ENCODE peak calls at places on chromosomes 1 and 21, in ten cellular contexts. One of them, this sample, is unnamed.

GRCh38 chr1:112905420-112906154 is 50.4 kb downstream of the SLC16A1 start:
- DNase-seq in fibroblast of pulmonary artery: peak
- DNase-seq in ovary: peak
- DNase-seq in pancreas: peak
- DNase-seq in colonic mucosa: peak
- DNase-seq in lung: peak
- DNase-seq in heart left ventricle: peak
- DNase-seq in SK-N-SH: no peak
- DNase-seq in CD8-positive, alpha-beta T cell: no peak
- DNase-seq in left ventricle myocardium inferior: no peak
- DNase-seq in this sample: peak

GRCh38 chr1:55055951-55056631 is 16.7 kb downstream of the PCSK9 start:
- DNase-seq in fibroblast of pulmonary artery: no peak
- DNase-seq in ovary: no peak
- DNase-seq in pancreas: no peak
- DNase-seq in colonic mucosa: no peak
- DNase-seq in lung: no peak
- DNase-seq in heart left ventricle: no peak
- DNase-seq in SK-N-SH: no peak
- DNase-seq in CD8-positive, alpha-beta T cell: no peak
- DNase-seq in left ventricle myocardium inferior: no peak
- DNase-seq in this sample: no peak

GRCh38 chr1:6037338-6037762 is 8.3 kb upstream of the KCNAB2 start:
- DNase-seq in fibroblast of pulmonary artery: peak
- DNase-seq in ovary: no peak
- DNase-seq in pancreas: no peak
- DNase-seq in colonic mucosa: no peak
- DNase-seq in lung: no peak
- DNase-seq in heart left ventricle: no peak
- DNase-seq in SK-N-SH: peak
- DNase-seq in CD8-positive, alpha-beta T cell: peak
- DNase-seq in left ventricle myocardium inferior: no peak
- DNase-seq in this sample: peak

GRCh38 chr1:2354511-2355407 is 36.6 kb downstream of the MORN1 start:
- DNase-seq in fibroblast of pulmonary artery: no peak
- DNase-seq in ovary: no peak
- DNase-seq in pancreas: no peak
- DNase-seq in colonic mucosa: no peak
- DNase-seq in lung: no peak
- DNase-seq in heart left ventricle: no peak
- DNase-seq in SK-N-SH: no peak
- DNase-seq in CD8-positive, alpha-beta T cell: no peak
- DNase-seq in left ventricle myocardium inferior: no peak
- DNase-seq in this sample: no peak

GRCh38 chr1:162756523-162756922 is 34.0 kb upstream of the HSD17B7 start:
- DNase-seq in fibroblast of pulmonary artery: no peak
- DNase-seq in ovary: no peak
- DNase-seq in pancreas: no peak
- DNase-seq in colonic mucosa: no peak
- DNase-seq in lung: no peak
- DNase-seq in heart left ventricle: no peak
- DNase-seq in SK-N-SH: no peak
- DNase-seq in CD8-positive, alpha-beta T cell: no peak
- DNase-seq in left ventricle myocardium inferior: no peak
- DNase-seq in this sample: peak

GRCh38 chr1:19042675-19043578 is 86.5 kb upstream of the IFFO2 start:
- DNase-seq in fibroblast of pulmonary artery: no peak
- DNase-seq in ovary: no peak
- DNase-seq in pancreas: peak
- DNase-seq in colonic mucosa: no peak
- DNase-seq in lung: no peak
- DNase-seq in heart left ventricle: no peak
- DNase-seq in SK-N-SH: peak
- DNase-seq in CD8-positive, alpha-beta T cell: no peak
- DNase-seq in left ventricle myocardium inferior: no peak
- DNase-seq in this sample: no peak

GRCh38 chr1:183227382-183227781 is 41.3 kb downstream of the LAMC2 start:
- DNase-seq in fibroblast of pulmonary artery: no peak
- DNase-seq in ovary: no peak
- DNase-seq in pancreas: no peak
- DNase-seq in colonic mucosa: no peak
- DNase-seq in lung: no peak
- DNase-seq in heart left ventricle: no peak
- DNase-seq in SK-N-SH: no peak
- DNase-seq in CD8-positive, alpha-beta T cell: no peak
- DNase-seq in left ventricle myocardium inferior: no peak
- DNase-seq in this sample: no peak

GRCh38 chr1:226624526-226624925 is 76.0 kb downstream of the STUM start:
- DNase-seq in fibroblast of pulmonary artery: no peak
- DNase-seq in ovary: peak
- DNase-seq in pancreas: no peak
- DNase-seq in colonic mucosa: no peak
- DNase-seq in lung: no peak
- DNase-seq in heart left ventricle: no peak
- DNase-seq in SK-N-SH: no peak
- DNase-seq in CD8-positive, alpha-beta T cell: no peak
- DNase-seq in left ventricle myocardium inferior: no peak
- DNase-seq in this sample: peak

GRCh38 chr1:19067187-19067911 is 110.9 kb upstream of the IFFO2 start:
- DNase-seq in fibroblast of pulmonary artery: no peak
- DNase-seq in ovary: no peak
- DNase-seq in pancreas: peak
- DNase-seq in colonic mucosa: peak
- DNase-seq in lung: no peak
- DNase-seq in heart left ventricle: no peak
- DNase-seq in SK-N-SH: peak
- DNase-seq in CD8-positive, alpha-beta T cell: no peak
- DNase-seq in left ventricle myocardium inferior: no peak
- DNase-seq in this sample: no peak

GRCh38 chr1:110130989-110131388 is 18.7 kb downstream of the UBL4B start:
- DNase-seq in fibroblast of pulmonary artery: no peak
- DNase-seq in ovary: no peak
- DNase-seq in pancreas: no peak
- DNase-seq in colonic mucosa: no peak
- DNase-seq in lung: no peak
- DNase-seq in heart left ventricle: no peak
- DNase-seq in SK-N-SH: no peak
- DNase-seq in CD8-positive, alpha-beta T cell: no peak
- DNase-seq in left ventricle myocardium inferior: no peak
- DNase-seq in this sample: no peak

GRCh38 chr1:236819856-236820255 is 24.8 kb downstream of the MTR start:
- DNase-seq in fibroblast of pulmonary artery: no peak
- DNase-seq in ovary: no peak
- DNase-seq in pancreas: no peak
- DNase-seq in colonic mucosa: no peak
- DNase-seq in lung: no peak
- DNase-seq in heart left ventricle: no peak
- DNase-seq in SK-N-SH: no peak
- DNase-seq in CD8-positive, alpha-beta T cell: no peak
- DNase-seq in left ventricle myocardium inferior: no peak
- DNase-seq in this sample: no peak

GRCh38 chr1:27886744-27887143 is 14.4 kb downstream of the THEMIS2 start:
- DNase-seq in fibroblast of pulmonary artery: no peak
- DNase-seq in ovary: no peak
- DNase-seq in pancreas: no peak
- DNase-seq in colonic mucosa: no peak
- DNase-seq in lung: no peak
- DNase-seq in heart left ventricle: no peak
- DNase-seq in SK-N-SH: no peak
- DNase-seq in CD8-positive, alpha-beta T cell: no peak
- DNase-seq in left ventricle myocardium inferior: no peak
- DNase-seq in this sample: no peak
- H3K4me3 ChIP-seq in fibroblast of pulmonary artery: no peak
- H3K4me3 ChIP-seq in ovary: no peak
- H3K4me3 ChIP-seq in pancreas: no peak
- H3K4me3 ChIP-seq in colonic mucosa: no peak
- H3K4me3 ChIP-seq in lung: no peak
- H3K4me3 ChIP-seq in heart left ventricle: no peak
- H3K4me3 ChIP-seq in SK-N-SH: no peak
- H3K4me3 ChIP-seq in CD8-positive, alpha-beta T cell: no peak
- H3K4me3 ChIP-seq in left ventricle myocardium inferior: no peak
- H3K4me3 ChIP-seq in this sample: no peak

DNA sequence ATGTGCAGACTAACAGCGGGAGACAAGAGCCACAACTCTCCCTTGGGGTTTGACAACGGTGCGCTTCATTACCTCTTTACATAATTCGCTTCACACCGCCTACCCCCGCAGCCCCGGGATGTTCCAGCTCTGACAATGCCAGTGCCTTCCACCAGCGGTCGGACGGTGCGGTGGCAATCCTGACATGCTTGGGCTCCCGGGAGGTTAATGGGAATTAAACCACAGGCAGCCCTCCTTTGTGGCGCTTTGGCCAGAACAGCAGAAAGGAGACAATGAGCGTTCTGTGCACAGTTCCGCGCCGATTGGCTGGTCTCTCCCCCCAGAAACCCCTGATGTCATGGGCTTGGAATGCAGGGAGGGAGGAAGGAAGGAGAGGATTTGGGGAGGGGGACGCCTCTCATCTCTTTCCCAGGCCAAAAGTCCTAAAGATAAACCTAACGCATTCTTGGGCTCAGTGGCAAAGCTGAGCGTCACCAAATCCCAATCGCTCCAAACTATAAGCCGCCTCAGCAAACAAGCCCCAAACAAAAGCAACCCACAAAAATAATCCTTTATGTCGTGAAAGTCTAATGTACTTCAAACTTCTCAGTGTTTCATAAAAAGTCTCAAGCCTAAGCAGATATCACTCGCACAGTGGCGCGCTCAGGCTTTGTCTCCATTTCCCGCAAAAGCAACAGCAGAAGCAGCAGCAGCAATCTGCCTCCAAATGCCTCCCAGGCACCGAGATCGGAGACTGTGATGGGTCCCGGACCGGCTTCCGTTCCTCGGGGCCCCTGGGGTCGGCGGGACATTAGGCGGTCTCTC is 1.1 kb downstream of the CNN3 start:
- DNase-seq in fibroblast of pulmonary artery: peak
- DNase-seq in ovary: peak
- DNase-seq in pancreas: peak
- DNase-seq in colonic mucosa: peak
- DNase-seq in lung: peak
- DNase-seq in heart left ventricle: peak
- DNase-seq in SK-N-SH: peak
- DNase-seq in CD8-positive, alpha-beta T cell: peak
- DNase-seq in left ventricle myocardium inferior: peak
- DNase-seq in this sample: peak
- H3K4me3 ChIP-seq in fibroblast of pulmonary artery: peak
- H3K4me3 ChIP-seq in ovary: peak
- H3K4me3 ChIP-seq in pancreas: peak
- H3K4me3 ChIP-seq in colonic mucosa: peak
- H3K4me3 ChIP-seq in lung: peak
- H3K4me3 ChIP-seq in heart left ventricle: peak
- H3K4me3 ChIP-seq in SK-N-SH: peak
- H3K4me3 ChIP-seq in CD8-positive, alpha-beta T cell: peak
- H3K4me3 ChIP-seq in left ventricle myocardium inferior: peak
- H3K4me3 ChIP-seq in this sample: peak

GRCh38 chr1:220043646-220044045 is 2.7 kb downstream of the EPRS1 start:
- DNase-seq in fibroblast of pulmonary artery: no peak
- DNase-seq in ovary: no peak
- DNase-seq in pancreas: no peak
- DNase-seq in colonic mucosa: no peak
- DNase-seq in lung: no peak
- DNase-seq in heart left ventricle: no peak
- DNase-seq in SK-N-SH: no peak
- DNase-seq in CD8-positive, alpha-beta T cell: no peak
- DNase-seq in left ventricle myocardium inferior: no peak
- DNase-seq in this sample: no peak

GRCh38 chr1:220046052-220046930 is at the start of gene EPRS1:
- DNase-seq in fibroblast of pulmonary artery: peak
- DNase-seq in ovary: peak
- DNase-seq in pancreas: peak
- DNase-seq in colonic mucosa: peak
- DNase-seq in lung: peak
- DNase-seq in heart left ventricle: peak
- DNase-seq in SK-N-SH: peak
- DNase-seq in CD8-positive, alpha-beta T cell: peak
- DNase-seq in left ventricle myocardium inferior: peak
- DNase-seq in this sample: peak

GRCh38 chr1:220040028-220040596 is 6.2 kb downstream of the EPRS1 start:
- DNase-seq in fibroblast of pulmonary artery: no peak
- DNase-seq in ovary: no peak
- DNase-seq in pancreas: no peak
- DNase-seq in colonic mucosa: no peak
- DNase-seq in lung: no peak
- DNase-seq in heart left ventricle: no peak
- DNase-seq in SK-N-SH: no peak
- DNase-seq in CD8-positive, alpha-beta T cell: no peak
- DNase-seq in left ventricle myocardium inferior: no peak
- DNase-seq in this sample: no peak

GRCh38 chr1:220045356-220046051 is 801 bp downstream of the EPRS1 start:
- DNase-seq in fibroblast of pulmonary artery: no peak
- DNase-seq in ovary: no peak
- DNase-seq in pancreas: no peak
- DNase-seq in colonic mucosa: peak
- DNase-seq in lung: no peak
- DNase-seq in heart left ventricle: no peak
- DNase-seq in SK-N-SH: peak
- DNase-seq in CD8-positive, alpha-beta T cell: no peak
- DNase-seq in left ventricle myocardium inferior: no peak
- DNase-seq in this sample: peak

GRCh38 chr1:220044683-220045355 is 1.5 kb downstream of the EPRS1 start:
- DNase-seq in fibroblast of pulmonary artery: no peak
- DNase-seq in ovary: no peak
- DNase-seq in pancreas: no peak
- DNase-seq in colonic mucosa: no peak
- DNase-seq in lung: no peak
- DNase-seq in heart left ventricle: no peak
- DNase-seq in SK-N-SH: no peak
- DNase-seq in CD8-positive, alpha-beta T cell: no peak
- DNase-seq in left ventricle myocardium inferior: no peak
- DNase-seq in this sample: no peak
- H3K4me3 ChIP-seq in fibroblast of pulmonary artery: peak
- H3K4me3 ChIP-seq in ovary: peak
- H3K4me3 ChIP-seq in pancreas: peak
- H3K4me3 ChIP-seq in colonic mucosa: no peak
- H3K4me3 ChIP-seq in lung: peak
- H3K4me3 ChIP-seq in heart left ventricle: no peak
- H3K4me3 ChIP-seq in SK-N-SH: peak
- H3K4me3 ChIP-seq in CD8-positive, alpha-beta T cell: peak
- H3K4me3 ChIP-seq in left ventricle myocardium inferior: peak
- H3K4me3 ChIP-seq in this sample: peak

DNA sequence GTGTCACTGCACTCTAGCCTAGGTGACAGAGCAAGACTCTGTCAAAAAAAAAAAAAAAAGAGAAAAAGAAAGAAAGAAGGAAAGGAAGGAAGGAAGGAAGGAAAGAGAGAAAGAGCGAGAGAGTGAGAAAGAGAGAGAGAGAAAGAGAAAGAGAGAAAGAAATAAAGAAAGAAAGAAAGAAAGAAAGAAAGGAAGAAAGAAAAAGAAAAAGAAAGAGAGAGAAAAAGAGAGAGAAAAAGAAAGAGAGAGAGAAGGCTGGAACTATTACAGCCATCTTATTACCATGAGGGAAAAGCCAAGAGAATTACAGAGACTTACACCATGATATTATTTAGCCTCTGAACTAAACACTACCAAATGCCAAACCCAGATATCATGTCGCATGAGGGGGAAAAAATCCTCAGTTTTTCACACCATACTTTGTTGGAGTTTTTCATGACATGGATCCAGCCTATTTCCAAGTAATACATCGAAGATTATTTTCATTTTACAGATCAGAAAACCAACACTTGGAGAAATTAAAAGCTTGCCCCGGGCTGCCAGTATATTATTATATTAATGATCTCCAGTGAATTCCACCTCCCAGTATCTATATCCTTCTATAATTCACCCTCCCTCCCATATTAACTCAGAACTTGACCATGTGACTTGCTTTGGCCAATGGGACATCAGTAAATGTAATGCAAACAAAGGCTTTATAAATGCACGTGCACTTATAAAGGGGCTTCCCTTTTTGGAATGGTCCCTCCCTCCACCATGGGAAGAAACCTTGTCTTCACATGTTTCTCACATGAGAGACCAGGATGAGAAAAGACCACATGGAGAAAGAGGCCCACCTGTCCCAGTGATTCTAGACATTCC is 148.6 kb downstream of the MIS18A start:
- DNase-seq in fibroblast of pulmonary artery: no peak
- DNase-seq in ovary: no peak
- DNase-seq in pancreas: no peak
- DNase-seq in colonic mucosa: no peak
- DNase-seq in lung: no peak
- DNase-seq in heart left ventricle: no peak
- DNase-seq in SK-N-SH: no peak
- DNase-seq in CD8-positive, alpha-beta T cell: no peak
- DNase-seq in left ventricle myocardium inferior: no peak
- DNase-seq in this sample: no peak
- H3K4me3 ChIP-seq in fibroblast of pulmonary artery: no peak
- H3K4me3 ChIP-seq in ovary: no peak
- H3K4me3 ChIP-seq in pancreas: no peak
- H3K4me3 ChIP-seq in colonic mucosa: no peak
- H3K4me3 ChIP-seq in lung: no peak
- H3K4me3 ChIP-seq in heart left ventricle: no peak
- H3K4me3 ChIP-seq in SK-N-SH: no peak
- H3K4me3 ChIP-seq in CD8-positive, alpha-beta T cell: no peak
- H3K4me3 ChIP-seq in left ventricle myocardium inferior: no peak
- H3K4me3 ChIP-seq in this sample: no peak